ENCODE peak calls at places on chromosome 11, in ten cellular contexts. W is neural crest cell, C is endothelial cell, O is tibial artery, H is AG09309, P is ascending aorta, K is GM13977, Q is HepG2, Z is AG10803, N is heart left ventricle. L is an unnamed sample.

GRCh38 chr11:125833016-125833415 is at the start of gene PATE4:
- DNase-seq in W (no peak), C (no peak), O (no peak), H (no peak), P (no peak), K (no peak), Q (no peak), Z (no peak), N (no peak), L (no peak)

GRCh38 chr11:43935131-43935979 is 7.1 kb upstream of the C11orf96 start:
- DNase-seq in W (no peak), C (no peak), O (no peak), H (no peak), P (no peak), K (no peak), Q (no peak), Z (no peak), N (no peak), L (no peak)

GRCh38 chr11:78188809-78189724 is at the start of gene USP35:
- DNase-seq in W (no peak), C (no peak), O (no peak), H (no peak), P (no peak), K (no peak), Q (no peak), Z (no peak), N (no peak), L (no peak)

GRCh38 chr11:91776660-91777059 is 448.0 kb upstream of the FAT3 start:
- DNase-seq in W (no peak), C (no peak), O (no peak), H (no peak), P (no peak), K (no peak), Q (no peak), Z (no peak), N (no peak), L (no peak)

GRCh38 chr11:13338437-13339069 is 61.0 kb downstream of the BMAL1 start:
- DNase-seq in W (no peak), C (no peak), O (no peak), H (peak), P (no peak), K (no peak), Q (no peak), Z (peak), N (no peak), L (no peak)

GRCh38 chr11:125236072-125236825 is 71.7 kb downstream of the PKNOX2 start:
- DNase-seq in W (no peak), C (no peak), O (no peak), H (no peak), P (no peak), K (no peak), Q (no peak), Z (no peak), N (no peak), L (no peak)

GRCh38 chr11:122113836-122114235 is 2.2 kb downstream of the BLID start:
- DNase-seq in W (no peak), C (no peak), O (no peak), H (no peak), P (no peak), K (no peak), Q (no peak), Z (peak), N (no peak), L (no peak)

GRCh38 chr11:9053631-9054030 is 37.8 kb downstream of the SCUBE2 start:
- DNase-seq in W (no peak), C (no peak), O (no peak), H (no peak), P (peak), K (no peak), Q (no peak), Z (peak), N (no peak), L (no peak)

GRCh38 chr11:108609681-108610080 is 16.1 kb upstream of the EXPH5 start:
- DNase-seq in W (no peak), C (no peak), O (no peak), H (no peak), P (no peak), K (no peak), Q (no peak), Z (peak), N (no peak), L (no peak)

GRCh38 chr11:135027461-135027860 is 615.4 kb upstream of the B3GAT1 start:
- DNase-seq in W (peak), C (peak), O (no peak), H (no peak), P (no peak), K (no peak), Q (peak), Z (peak), N (no peak), L (peak)

DNA sequence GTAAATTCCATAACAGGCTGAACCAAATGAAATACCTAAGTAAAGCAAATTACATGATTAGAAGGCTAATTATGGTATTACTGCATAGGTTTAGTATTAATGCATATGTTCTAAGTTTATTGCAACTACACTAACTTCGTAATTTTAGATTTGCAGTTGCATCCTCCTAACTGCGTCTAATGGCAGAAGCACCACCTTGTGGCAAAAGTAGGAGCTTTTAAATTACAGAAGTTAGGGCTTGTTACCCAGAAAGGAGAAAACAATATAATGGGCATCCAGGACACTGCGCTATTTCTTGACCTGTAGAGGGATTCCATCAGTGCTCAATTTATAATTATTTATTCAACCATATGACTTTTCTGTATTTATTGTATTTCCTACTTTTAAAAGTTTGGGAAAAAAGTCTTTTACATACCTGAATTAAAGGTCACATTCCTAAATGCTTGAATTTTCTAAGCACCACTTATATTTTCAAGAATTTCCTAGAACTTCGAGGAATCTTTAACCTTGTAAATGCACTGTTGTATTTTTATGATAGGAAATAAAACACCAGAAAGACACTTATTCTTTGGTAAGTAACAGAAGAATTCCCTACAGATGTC is 16.3 kb upstream of the GPR83 start:
- DNase-seq in W (no peak), C (no peak), O (no peak), H (peak), P (no peak), K (no peak), Q (peak), Z (peak), N (no peak), L (no peak)
- TF ChIP-seq CTCF in W (peak), C (no peak), O (peak), H (peak), P (peak), K (peak), Q (peak), Z (peak), N (peak), L (peak)

DNA sequence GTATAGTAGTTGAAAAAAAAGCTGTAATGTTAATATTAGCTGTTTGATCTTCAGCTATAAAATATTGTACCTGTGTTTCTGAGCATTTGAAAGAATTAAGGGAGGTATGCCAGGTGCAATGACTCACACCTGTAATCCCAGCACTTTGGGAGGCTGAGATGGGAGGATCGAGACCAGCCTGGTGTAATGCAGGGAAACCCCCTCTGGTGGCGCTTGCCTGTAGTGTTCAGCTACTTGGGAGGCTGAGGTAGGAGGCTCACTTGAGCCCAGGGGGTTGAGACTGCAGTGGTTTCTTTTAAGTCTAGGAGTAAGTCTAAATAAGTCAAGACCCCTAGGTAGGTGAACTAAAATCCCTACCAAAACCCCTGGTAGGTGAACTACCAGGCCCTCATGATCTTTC is 37.1 kb downstream of the TAF1D start:
- DNase-seq in W (no peak), C (no peak), O (no peak), H (no peak), P (no peak), K (no peak), Q (peak), Z (no peak), N (no peak), L (no peak)
- TF ChIP-seq CTCF in W (no peak), C (no peak), O (no peak), H (no peak), P (no peak), K (no peak), Q (peak), Z (no peak), N (no peak), L (peak)

GRCh38 chr11:65549088-65549487 is 9.1 kb downstream of the LTBP3 start:
- DNase-seq in W (no peak), C (no peak), O (no peak), H (no peak), P (no peak), K (no peak), Q (no peak), Z (no peak), N (no peak), L (no peak)

GRCh38 chr11:65553301-65554001 is 4.7 kb downstream of the LTBP3 start:
- DNase-seq in W (no peak), C (no peak), O (no peak), H (no peak), P (no peak), K (no peak), Q (no peak), Z (no peak), N (no peak), L (no peak)

GRCh38 chr11:65552413-65552951 is 5.7 kb downstream of the LTBP3 start:
- DNase-seq in W (no peak), C (no peak), O (no peak), H (no peak), P (no peak), K (no peak), Q (no peak), Z (no peak), N (no peak), L (no peak)

GRCh38 chr11:65554057-65554818 is 3.9 kb downstream of the LTBP3 start:
- DNase-seq in W (no peak), C (no peak), O (no peak), H (no peak), P (no peak), K (no peak), Q (no peak), Z (no peak), N (no peak), L (no peak)

GRCh38 chr11:65551572-65552398 is 6.4 kb downstream of the LTBP3 start:
- DNase-seq in W (no peak), C (peak), O (no peak), H (no peak), P (no peak), K (peak), Q (peak), Z (no peak), N (no peak), L (peak)
- TF ChIP-seq CTCF in W (peak), C (peak), O (peak), H (peak), P (no peak), K (peak), Q (peak), Z (peak), N (peak), L (peak)

GRCh38 chr11:17736921-17737817 is 2.6 kb downstream of the KCNC1 start:
- DNase-seq in W (no peak), C (no peak), O (no peak), H (no peak), P (no peak), K (no peak), Q (no peak), Z (no peak), N (no peak), L (no peak)

GRCh38 chr11:17734986-17735822 is 623 bp downstream of the KCNC1 start:
- DNase-seq in W (peak), C (peak), O (peak), H (peak), P (peak), K (peak), Q (peak), Z (peak), N (peak), L (peak)

GRCh38 chr11:17738350-17739207 is 4.0 kb downstream of the KCNC1 start:
- DNase-seq in W (no peak), C (no peak), O (no peak), H (no peak), P (no peak), K (no peak), Q (no peak), Z (no peak), N (no peak), L (no peak)

GRCh38 chr11:17734418-17734911 is at the start of gene KCNC1:
- DNase-seq in W (peak), C (peak), O (no peak), H (no peak), P (no peak), K (peak), Q (no peak), Z (peak), N (no peak), L (peak)

GRCh38 chr11:17735823-17736772 is 1.5 kb downstream of the KCNC1 start:
- DNase-seq in W (peak), C (no peak), O (no peak), H (no peak), P (no peak), K (no peak), Q (no peak), Z (no peak), N (no peak), L (no peak)
- TF ChIP-seq CTCF in W (peak), C (peak), O (no peak), H (peak), P (peak), K (no peak), Q (peak), Z (no peak), N (peak), L (peak)

GRCh38 chr11:56624661-56625110 is 10.0 kb upstream of the OR5M1 start:
- DNase-seq in W (no peak), C (peak), O (no peak), H (peak), P (no peak), K (peak), Q (peak), Z (peak), N (no peak), L (no peak)
- TF ChIP-seq CTCF in W (peak), C (no peak), O (peak), H (peak), P (peak), K (peak), Q (peak), Z (peak), N (peak), L (peak)

GRCh38 chr11:105130189-105130813 is 9.3 kb downstream of the CARD18 start:
- DNase-seq in W (no peak), C (no peak), O (no peak), H (no peak), P (no peak), K (no peak), Q (no peak), Z (no peak), N (no peak), L (no peak)
- TF ChIP-seq CTCF in W (no peak), C (no peak), O (no peak), H (no peak), P (no peak), K (peak), Q (peak), Z (no peak), N (no peak), L (no peak)

DNA sequence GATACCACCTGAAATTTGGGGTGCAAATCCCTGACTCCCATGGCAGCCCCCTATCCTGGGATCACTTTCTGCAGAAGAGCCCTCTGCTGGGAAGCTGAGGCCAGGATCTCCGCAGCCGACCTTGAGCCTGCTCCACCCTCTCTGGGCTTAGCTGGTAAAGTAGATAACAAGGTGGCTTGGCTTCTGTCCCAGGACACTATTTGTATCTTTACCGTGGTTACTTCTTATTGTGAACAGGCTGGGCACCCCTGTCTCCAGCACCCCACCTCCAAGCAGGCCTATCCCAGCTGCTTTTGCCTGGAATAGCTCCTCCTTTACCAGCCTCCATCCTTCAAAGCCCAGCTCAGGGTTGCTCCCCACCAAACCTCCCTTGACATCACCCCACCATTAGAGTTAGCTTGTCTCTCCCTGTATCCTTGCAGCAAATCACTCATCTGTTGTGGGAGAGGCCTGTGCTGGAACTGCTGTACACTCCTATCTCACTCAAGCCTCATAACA is 35.2 kb upstream of the P2RY2 start:
- DNase-seq in W (no peak), C (no peak), O (no peak), H (no peak), P (no peak), K (no peak), Q (peak), Z (no peak), N (no peak), L (no peak)
- TF ChIP-seq CTCF in W (no peak), C (no peak), O (no peak), H (no peak), P (no peak), K (no peak), Q (peak), Z (no peak), N (peak), L (no peak)

DNA sequence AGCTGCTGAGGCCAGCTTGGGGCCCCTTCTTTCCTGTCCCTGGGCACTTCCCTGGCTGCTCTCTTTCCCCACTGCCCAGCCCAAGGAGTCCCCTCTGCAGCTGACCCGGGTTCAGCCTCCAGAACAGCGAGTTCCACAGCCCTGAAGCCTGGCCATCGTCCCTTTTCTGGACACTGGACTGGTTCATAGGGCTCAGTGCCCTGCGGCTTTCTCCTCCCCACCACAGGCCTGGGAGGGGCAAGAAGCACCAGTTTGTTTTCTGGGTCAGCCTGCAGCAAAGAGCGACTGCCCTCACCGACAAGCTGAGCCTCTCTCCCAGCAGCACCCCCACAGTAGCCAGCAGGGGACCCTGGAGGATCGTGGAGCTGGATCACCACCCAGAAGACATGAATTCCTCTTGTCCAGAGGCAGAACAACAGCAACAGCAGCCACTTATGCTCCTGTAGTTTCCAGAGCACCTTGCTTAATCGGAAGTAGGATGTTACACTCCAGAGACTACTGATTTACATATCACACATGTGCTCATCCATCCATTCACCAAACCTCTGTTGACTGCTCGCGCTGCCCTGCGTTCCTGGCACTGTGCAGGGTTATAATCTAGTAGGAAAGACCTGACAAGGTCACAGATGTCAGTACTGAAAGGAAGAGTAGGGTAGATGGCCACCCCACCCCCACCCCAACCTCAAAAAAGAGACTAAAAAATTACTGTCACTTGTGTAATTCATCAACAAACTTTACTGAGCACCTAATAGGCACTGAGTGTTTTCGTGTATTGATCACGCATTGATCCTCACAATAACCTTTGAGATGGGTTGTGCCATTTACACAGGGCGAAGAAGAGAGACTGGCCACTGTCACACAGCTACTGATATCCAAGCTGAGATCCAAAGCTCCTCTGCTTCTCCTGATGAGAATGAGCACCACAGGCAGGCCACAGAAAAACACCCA is 13.0 kb upstream of the CXCR5 start:
- DNase-seq in W (peak), C (no peak), O (peak), H (no peak), P (peak), K (no peak), Q (peak), Z (peak), N (peak), L (no peak)
- TF ChIP-seq CTCF in W (no peak), C (no peak), O (peak), H (peak), P (no peak), K (no peak), Q (peak), Z (peak), N (peak), L (no peak)

GRCh38 chr11:36295926-36296325 is at the start of gene PRR5L:
- DNase-seq in W (no peak), C (no peak), O (no peak), H (no peak), P (no peak), K (no peak), Q (no peak), Z (no peak), N (no peak), L (no peak)

GRCh38 chr11:36288442-36289225 is 590 bp downstream of the COMMD9 start:
- DNase-seq in W (no peak), C (no peak), O (no peak), H (no peak), P (no peak), K (no peak), Q (no peak), Z (no peak), N (no peak), L (no peak)

GRCh38 chr11:36296925-36297604 is 977 bp downstream of the PRR5L start:
- DNase-seq in W (no peak), C (no peak), O (no peak), H (peak), P (no peak), K (no peak), Q (no peak), Z (peak), N (no peak), L (no peak)

GRCh38 chr11:36289226-36289852 is at the start of gene COMMD9:
- DNase-seq in W (peak), C (peak), O (peak), H (peak), P (peak), K (peak), Q (peak), Z (peak), N (peak), L (peak)

GRCh38 chr11:36292311-36292722 is 3.1 kb upstream of the COMMD9 start:
- DNase-seq in W (no peak), C (peak), O (no peak), H (no peak), P (no peak), K (peak), Q (no peak), Z (peak), N (no peak), L (no peak)
- TF ChIP-seq CTCF in W (peak), C (peak), O (peak), H (peak), P (no peak), K (peak), Q (peak), Z (peak), N (peak), L (peak)